ENCODE peak calls at places on chromosomes 2 and 18, in nine cellular contexts. T is occipital lobe, V is cerebellum, K is astrocyte of the spinal cord, G is head of caudate nucleus, C is HTR-8/SVneo, J is tibial nerve, N is sigmoid colon, M is SW480. W is an unnamed sample.
A peak's percentile ranks its signal among the peaks of the same experiment; 100 is the strongest.

GRCh38 chr2:35204881-35205280 is 1150.7 kb upstream of the CRIM1 start:
- DNase-seq in T (no peak), V (no peak), K (no peak), G (no peak), C (no peak), J (no peak), N (no peak), M (no peak), W (no peak)

GRCh38 chr18:70036771-70037452 is 89.2 kb upstream of the CD226 start:
- DNase-seq in T (no peak), V (no peak), K (no peak), G (no peak), C (no peak), J (no peak), N (no peak), M (no peak), W (no peak)

GRCh38 chr2:118979177-118979861 is 37.3 kb downstream of the MARCO start:
- DNase-seq in T (no peak), V (no peak), K (no peak), G (no peak), C (no peak), J (no peak), N (no peak), M (no peak), W (no peak)

GRCh38 chr2:224775638-224776037 is 59.5 kb upstream of the CCDC195 start:
- DNase-seq in T (no peak), V (no peak), K (no peak), G (no peak), C (no peak), J (no peak), N (no peak), M (no peak), W (no peak)

GRCh38 chr2:169980001-169980400 is 152.7 kb downstream of the UBR3 start:
- DNase-seq in T (no peak), V (no peak), K (no peak), G (no peak), C (no peak), J (no peak), N (no peak), M (no peak), W (no peak)

GRCh38 chr2:205245652-205246051 is 436.6 kb upstream of the NRP2 start:
- DNase-seq in T (no peak), V (no peak), K (peak; percentile 9), G (no peak), C (no peak), J (no peak), N (no peak), M (no peak), W (no peak)

GRCh38 chr2:239329284-239329971 is 71.4 kb downstream of the HDAC4 start:
- DNase-seq in T (no peak), V (no peak), K (no peak), G (no peak), C (no peak), J (no peak), N (peak; percentile 99), M (no peak), W (peak; percentile 39)

GRCh38 chr2:70668911-70669310 is 99.1 kb downstream of the ADD2 start:
- DNase-seq in T (no peak), V (no peak), K (no peak), G (no peak), C (no peak), J (no peak), N (peak; percentile 3), M (no peak), W (no peak)

GRCh38 chr2:46886268-46887027 is 29.2 kb downstream of the MCFD2 start:
- DNase-seq in T (no peak), V (no peak), K (no peak), G (no peak), C (no peak), J (no peak), N (no peak), M (no peak), W (no peak)

W was measured in H7.